ENCODE peak calls at places on chromosomes 13 and 19, in ten cellular contexts. B is upper lobe of left lung, R is vagina, X is tibial nerve, A is foreskin fibroblast, M is fibroblast of lung, C is Peyer's patch, I is astrocyte of the spinal cord, Q is AG09309, Y is nephron progenitor cell. D is an unnamed sample.

GRCh38 chr13:110593430-110594130 is 21.8 kb upstream of the NAXD start:
- DNase-seq in Y (no peak), C (no peak), X (peak; percentile 28), A (peak; percentile 67), I (peak; percentile 64), R (no peak), Q (no peak), B (no peak), M (peak; percentile 73), D (no peak)

GRCh38 chr19:14471436-14472187 is 3.5 kb downstream of the PTGER1 start:
- DNase-seq in C (no peak), A (no peak), I (no peak), R (no peak), Y (no peak), Q (no peak), B (peak; percentile 86), X (no peak), M (no peak), D (no peak)

GRCh38 chr13:48302920-48303330 is 626 bp upstream of the RB1 start:
- DNase-seq in Q (no peak), X (peak; percentile 33), M (no peak), I (no peak), A (no peak), Y (no peak), B (no peak), R (no peak), C (no peak), D (no peak)

GRCh38 chr13:90867336-90867683 is 480.2 kb upstream of the MIR17HG start:
- DNase-seq in I (peak; percentile 70), M (peak; percentile 71), Q (peak; percentile 16), B (no peak), X (peak; percentile 76), R (no peak), C (peak; percentile 67), A (peak; percentile 44), Y (peak; percentile 73), D (peak; percentile 40)

GRCh38 chr13:30334663-30335386 is 27.5 kb upstream of the KATNAL1 start:
- DNase-seq in A (peak; percentile 16), Q (no peak), I (peak; percentile 12), X (no peak), R (no peak), B (no peak), Y (no peak), C (no peak), M (no peak), D (no peak)

GRCh38 chr13:49561064-49561410 is 24.3 kb downstream of the RCBTB1 start:
- DNase-seq in A (no peak), Y (no peak), Q (no peak), I (no peak), R (no peak), M (no peak), B (no peak), C (no peak), X (no peak), D (no peak)

GRCh38 chr13:102597029-102598015 is 536 bp downstream of the TPP2 start:
- DNase-seq in Y (peak; percentile 50), I (peak; percentile 41), B (peak; percentile 91), R (no peak), C (peak; percentile 61), Q (no peak), X (no peak), A (peak; percentile 24), M (peak; percentile 37), D (peak; percentile 12)

GRCh38 chr13:91406619-91407018 is 8.2 kb downstream of the GPC5 start:
- DNase-seq in R (no peak), C (no peak), M (peak; percentile 39), B (no peak), Y (no peak), X (no peak), Q (no peak), A (peak; percentile 26), I (peak; percentile 42), D (no peak)

GRCh38 chr13:21567714-21568113 is 36.3 kb downstream of the MICU2 start:
- DNase-seq in B (no peak), A (no peak), Y (no peak), Q (no peak), C (no peak), X (no peak), R (no peak), M (no peak), I (no peak), D (no peak)
- TF ChIP-seq CTCF in B (no peak), A (no peak), Y (no peak), Q (no peak), C (no peak), X (no peak), R (no peak), M (no peak), I (no peak), D (no peak)

GRCh38 chr19:54889566-54889965 is 15.5 kb downstream of the FCAR start:
- DNase-seq in X (no peak), Y (no peak), C (no peak), R (no peak), M (no peak), I (no peak), Q (no peak), A (no peak), B (no peak), D (no peak)
- TF ChIP-seq CTCF in X (no peak), Y (no peak), C (no peak), R (no peak), M (no peak), I (no peak), Q (no peak), A (no peak), B (no peak), D (no peak)

DNA sequence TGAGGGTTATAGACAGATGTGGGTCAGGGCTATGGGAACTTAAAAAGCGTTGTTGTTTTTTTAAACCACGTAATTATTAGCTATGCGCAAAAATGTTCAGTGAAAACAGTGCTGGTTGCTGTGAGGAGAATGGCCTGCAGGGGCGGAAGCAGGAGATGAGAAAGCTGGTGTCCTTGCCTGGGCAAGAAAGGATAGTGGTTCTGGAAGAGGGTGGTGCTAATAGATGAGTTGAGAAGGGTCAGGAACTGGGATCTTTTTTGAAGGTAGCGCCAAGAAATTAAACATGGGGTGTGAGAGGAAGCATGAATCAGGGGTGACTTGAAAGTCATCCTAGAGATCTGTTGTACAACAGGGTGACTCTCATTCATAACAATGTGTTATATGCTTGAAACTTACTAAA is 4.8 kb upstream of the SMG9 start:
- DNase-seq in Y (no peak), I (peak; percentile 80), R (no peak), X (no peak), M (peak; percentile 49), C (no peak), Q (no peak), B (no peak), A (peak; percentile 93), D (no peak)
- TF ChIP-seq CTCF in Y (no peak), I (peak; percentile 70), R (no peak), X (no peak), M (peak; percentile 70), C (no peak), Q (peak; percentile 65), B (no peak), A (peak; percentile 60), D (peak; percentile 19)

DNA sequence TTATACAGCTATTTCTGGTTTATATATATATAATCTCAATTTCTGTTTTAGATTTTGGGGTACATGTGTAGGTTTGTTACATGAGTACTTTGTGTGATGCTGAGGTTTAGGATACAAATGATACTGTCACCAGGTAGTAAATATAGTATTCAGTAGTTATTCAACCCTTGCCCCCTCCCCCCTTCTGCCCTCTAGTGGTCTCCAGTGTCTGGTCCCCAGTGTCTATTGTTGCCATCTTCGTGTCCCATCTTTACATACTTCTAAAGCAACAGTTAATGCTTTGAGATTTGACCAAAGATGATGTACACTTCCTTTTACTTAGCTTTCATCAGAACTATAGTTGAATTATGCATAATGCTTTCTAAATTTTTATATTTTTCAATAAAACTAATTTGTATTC is 1623.4 kb upstream of the PRR20A start:
- DNase-seq in I (no peak), A (no peak), R (no peak), Y (no peak), B (no peak), X (no peak), M (no peak), C (no peak), Q (no peak), D (no peak)
- TF ChIP-seq CTCF in I (no peak), A (no peak), R (no peak), Y (no peak), B (no peak), X (no peak), M (peak; percentile 11), C (no peak), Q (no peak), D (peak; percentile 48)

DNA sequence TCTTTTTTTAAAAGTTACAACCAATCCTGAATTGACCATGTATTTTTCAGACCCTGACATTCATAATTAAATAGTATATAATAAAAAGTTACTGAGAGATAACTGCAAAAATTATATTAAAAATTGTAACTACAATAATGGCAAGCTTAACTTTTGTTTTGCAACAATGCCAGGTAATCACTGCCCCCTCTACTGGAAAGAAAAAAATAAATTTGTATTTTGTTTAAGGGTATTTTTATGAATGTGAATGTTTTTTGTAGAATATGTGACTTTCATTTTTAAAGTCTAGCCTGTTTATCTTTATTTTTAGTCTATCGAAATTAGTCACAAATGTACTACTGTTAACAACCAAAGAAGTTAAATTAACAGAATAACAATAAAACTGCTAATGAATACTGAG is 21.7 kb downstream of the MRPS31 start:
- DNase-seq in I (no peak), A (no peak), M (no peak), Q (no peak), R (no peak), B (no peak), X (no peak), Y (no peak), C (no peak), D (no peak)
- TF ChIP-seq CTCF in I (peak; percentile 16), A (no peak), M (peak; percentile 21), Q (no peak), R (no peak), B (no peak), X (no peak), Y (no peak), C (no peak), D (peak; percentile 33)

GRCh38 chr19:51503428-51503827 is 1.8 kb upstream of the SIGLEC12 start:
- DNase-seq in B (no peak), M (no peak), Y (no peak), R (no peak), A (no peak), X (no peak), C (no peak), I (no peak), Q (no peak), D (no peak)
- TF ChIP-seq CTCF in B (no peak), M (no peak), Y (no peak), R (no peak), A (no peak), X (no peak), C (no peak), I (no peak), Q (no peak), D (no peak)

DNA sequence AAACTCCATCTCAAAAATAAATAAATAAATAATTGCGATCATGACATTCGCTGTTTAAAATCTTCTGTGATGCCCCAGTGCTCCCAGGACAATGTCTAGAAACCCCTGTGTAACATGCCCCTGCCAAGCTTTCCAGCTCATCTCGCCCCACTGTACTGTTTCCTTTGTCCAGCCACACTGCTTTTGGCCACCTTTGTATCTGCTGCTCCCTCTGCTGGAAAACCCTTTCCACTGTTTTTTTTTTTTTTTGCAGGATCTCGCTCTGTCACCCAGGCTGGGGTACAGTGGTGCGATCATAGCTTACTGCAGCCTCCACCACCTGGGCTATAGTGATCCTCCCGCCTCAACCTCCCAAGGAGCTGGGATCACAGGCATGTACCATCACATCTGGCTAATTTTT is 7.5 kb downstream of the PLAUR start:
- DNase-seq in Y (no peak), M (no peak), C (no peak), R (no peak), X (no peak), I (no peak), Q (no peak), A (no peak), B (no peak), D (no peak)
- TF ChIP-seq CTCF in Y (peak; percentile 17), M (peak; percentile 43), C (peak; percentile 15), R (no peak), X (no peak), I (peak; percentile 41), Q (peak; percentile 45), A (peak; percentile 31), B (no peak), D (peak; percentile 53)

D was measured in progenitor cell of endocrine pancreas.